ENCODE peak calls at places on chromosomes 16 and 17, in six cellular contexts. One of them, this sample, is unnamed.
A peak's percentile ranks its signal among the peaks of the same experiment; 100 is the strongest.

GRCh38 chr16:30521873-30522641 is 4.3 kb downstream of the ZNF768 start:
- DNase-seq in body of pancreas: no peak
- DNase-seq in hypothalamus: no peak
- DNase-seq in CD8-positive, alpha-beta memory T cell: no peak
- DNase-seq in caudate nucleus: no peak
- DNase-seq in stimulated activated CD4-positive, alpha-beta T cell treated with anti-CD3 and anti-CD28 coated beads, Interleukin-1b, Interleukin-23, amount 100 ng/mL, for 4 hours: no peak
- DNase-seq in this sample: no peak

GRCh38 chr17:76378548-76379274 is 5.7 kb upstream of the SPHK1 start:
- DNase-seq in body of pancreas: no peak
- DNase-seq in hypothalamus: no peak
- DNase-seq in CD8-positive, alpha-beta memory T cell: no peak
- DNase-seq in caudate nucleus: no peak
- DNase-seq in stimulated activated CD4-positive, alpha-beta T cell treated with anti-CD3 and anti-CD28 coated beads, Interleukin-1b, Interleukin-23, amount 100 ng/mL, for 4 hours: no peak
- DNase-seq in this sample: no peak

GRCh38 chr16:56370185-56370584 is 55.2 kb downstream of the AMFR start:
- DNase-seq in body of pancreas: no peak
- DNase-seq in hypothalamus: no peak
- DNase-seq in CD8-positive, alpha-beta memory T cell: no peak
- DNase-seq in caudate nucleus: no peak
- DNase-seq in stimulated activated CD4-positive, alpha-beta T cell treated with anti-CD3 and anti-CD28 coated beads, Interleukin-1b, Interleukin-23, amount 100 ng/mL, for 4 hours: no peak
- DNase-seq in this sample: no peak

GRCh38 chr16:72787519-72788268 is 260.2 kb downstream of the ZFHX3 start:
- DNase-seq in body of pancreas: peak; percentile 51
- DNase-seq in hypothalamus: peak; percentile 35
- DNase-seq in CD8-positive, alpha-beta memory T cell: peak; percentile 42
- DNase-seq in caudate nucleus: no peak
- DNase-seq in stimulated activated CD4-positive, alpha-beta T cell treated with anti-CD3 and anti-CD28 coated beads, Interleukin-1b, Interleukin-23, amount 100 ng/mL, for 4 hours: peak; percentile 42
- DNase-seq in this sample: peak; percentile 49

GRCh38 chr17:75364078-75364477 is 41.4 kb downstream of the GRB2 start:
- DNase-seq in body of pancreas: no peak
- DNase-seq in hypothalamus: no peak
- DNase-seq in CD8-positive, alpha-beta memory T cell: no peak
- DNase-seq in caudate nucleus: no peak
- DNase-seq in stimulated activated CD4-positive, alpha-beta T cell treated with anti-CD3 and anti-CD28 coated beads, Interleukin-1b, Interleukin-23, amount 100 ng/mL, for 4 hours: no peak
- DNase-seq in this sample: no peak

GRCh38 chr17:38967290-38967738 is at the start of gene FBXO47:
- DNase-seq in body of pancreas: peak; percentile 91
- DNase-seq in hypothalamus: peak; percentile 85
- DNase-seq in CD8-positive, alpha-beta memory T cell: peak; percentile 82
- DNase-seq in caudate nucleus: peak; percentile 94
- DNase-seq in stimulated activated CD4-positive, alpha-beta T cell treated with anti-CD3 and anti-CD28 coated beads, Interleukin-1b, Interleukin-23, amount 100 ng/mL, for 4 hours: peak; percentile 67
- DNase-seq in this sample: peak; percentile 77

GRCh38 chr16:83733301-83733700 is 74.5 kb upstream of the HSBP1 start:
- DNase-seq in body of pancreas: peak; percentile 18
- DNase-seq in hypothalamus: no peak
- DNase-seq in CD8-positive, alpha-beta memory T cell: no peak
- DNase-seq in caudate nucleus: no peak
- DNase-seq in stimulated activated CD4-positive, alpha-beta T cell treated with anti-CD3 and anti-CD28 coated beads, Interleukin-1b, Interleukin-23, amount 100 ng/mL, for 4 hours: no peak
- DNase-seq in this sample: no peak

GRCh38 chr17:6163632-6164319 is 93.6 kb downstream of the WSCD1 start:
- DNase-seq in body of pancreas: no peak
- DNase-seq in hypothalamus: no peak
- DNase-seq in CD8-positive, alpha-beta memory T cell: no peak
- DNase-seq in caudate nucleus: peak; percentile 28
- DNase-seq in stimulated activated CD4-positive, alpha-beta T cell treated with anti-CD3 and anti-CD28 coated beads, Interleukin-1b, Interleukin-23, amount 100 ng/mL, for 4 hours: no peak
- DNase-seq in this sample: no peak

GRCh38 chr17:9658593-9659211 is 13.4 kb downstream of the USP43 start:
- DNase-seq in body of pancreas: no peak
- DNase-seq in hypothalamus: no peak
- DNase-seq in CD8-positive, alpha-beta memory T cell: no peak
- DNase-seq in caudate nucleus: no peak
- DNase-seq in stimulated activated CD4-positive, alpha-beta T cell treated with anti-CD3 and anti-CD28 coated beads, Interleukin-1b, Interleukin-23, amount 100 ng/mL, for 4 hours: no peak
- DNase-seq in this sample: no peak

GRCh38 chr17:70674061-70674460 is 504.7 kb downstream of the KCNJ2 start:
- DNase-seq in body of pancreas: no peak
- DNase-seq in hypothalamus: no peak
- DNase-seq in CD8-positive, alpha-beta memory T cell: no peak
- DNase-seq in caudate nucleus: no peak
- DNase-seq in stimulated activated CD4-positive, alpha-beta T cell treated with anti-CD3 and anti-CD28 coated beads, Interleukin-1b, Interleukin-23, amount 100 ng/mL, for 4 hours: no peak
- DNase-seq in this sample: no peak

GRCh38 chr16:70252355-70252988 is 732 bp upstream of the EXOSC6 start:
- DNase-seq in body of pancreas: no peak
- DNase-seq in hypothalamus: no peak
- DNase-seq in CD8-positive, alpha-beta memory T cell: no peak
- DNase-seq in caudate nucleus: no peak
- DNase-seq in stimulated activated CD4-positive, alpha-beta T cell treated with anti-CD3 and anti-CD28 coated beads, Interleukin-1b, Interleukin-23, amount 100 ng/mL, for 4 hours: no peak
- DNase-seq in this sample: no peak

GRCh38 chr17:82134101-82134500 is 36.1 kb upstream of the FASN start:
- DNase-seq in body of pancreas: no peak
- DNase-seq in hypothalamus: no peak
- DNase-seq in CD8-positive, alpha-beta memory T cell: no peak
- DNase-seq in caudate nucleus: no peak
- DNase-seq in stimulated activated CD4-positive, alpha-beta T cell treated with anti-CD3 and anti-CD28 coated beads, Interleukin-1b, Interleukin-23, amount 100 ng/mL, for 4 hours: no peak
- DNase-seq in this sample: no peak